ENCODE peak calls at places on chromosomes 4 and X, in six cellular contexts. C, P, A, Q, U and T are unnamed samples. For H3K36me3, the result is how much of the 10 kb centered on the place peaks cover.

GRCh38 chr4:96170198-96170597 is 330.3 kb downstream of the PDHA2 start:
- ATAC-seq in C (no peak), P (no peak), A (no peak), Q (no peak), U (no peak), T (no peak)

GRCh38 chrX:45767021-45767491 is 566.4 kb upstream of the DIPK2B start:
- ATAC-seq in C (no peak), P (no peak), A (no peak), Q (no peak), U (no peak), T (no peak)

GRCh38 chrX:149120459-149120858 is 384.6 kb downstream of the IDS start:
- ATAC-seq in C (no peak), P (no peak), A (no peak), Q (no peak), U (no peak), T (no peak)

GRCh38 chrX:56572975-56573374 is 9.5 kb downstream of the UBQLN2 start:
- ATAC-seq in C (no peak), P (no peak), A (no peak), Q (peak), U (no peak), T (no peak)

GRCh38 chr4:43690121-43690520 is 758.5 kb downstream of the KCTD8 start:
- ATAC-seq in C (no peak), P (no peak), A (no peak), Q (no peak), U (no peak), T (no peak)

GRCh38 chr4:137390707-137391106 is 141.6 kb downstream of the PCDH18 start:
- ATAC-seq in C (no peak), P (no peak), A (no peak), Q (no peak), U (no peak), T (no peak)

GRCh38 chrX:48940404-48940955 is 16.9 kb downstream of the OTUD5 start:
- ATAC-seq in C (no peak), P (no peak), A (no peak), Q (no peak), U (no peak), T (no peak)

GRCh38 chr4:26937136-26937535 is 76.5 kb downstream of the STIM2 start:
- ATAC-seq in C (no peak), P (no peak), A (no peak), Q (no peak), U (no peak), T (no peak)

GRCh38 chrX:122238801-122239200 is 945.3 kb upstream of the GRIA3 start:
- ATAC-seq in C (no peak), P (peak), A (no peak), Q (no peak), U (no peak), T (no peak)

GRCh38 chr4:139767168-139767567 is 101.5 kb downstream of the MGST2 start:
- ATAC-seq in C (no peak), P (no peak), A (no peak), Q (no peak), U (no peak), T (no peak)

GRCh38 chrX:38860106-38861013 is 59.1 kb downstream of the MID1IP1 start:
- ATAC-seq in C (no peak), P (no peak), A (no peak), Q (no peak), U (no peak), T (no peak)

GRCh38 chr4:139368990-139369389 is 66.7 kb upstream of the NDUFC1 start:
- ATAC-seq in C (no peak), P (no peak), A (peak), Q (no peak), U (no peak), T (no peak)

GRCh38 chr4:158051401-158052235 is 121.2 kb downstream of the GASK1B start:
- ATAC-seq in C (peak), P (peak), A (peak), Q (no peak), U (peak), T (peak)

GRCh38 chr4:176300565-176300964 is 19.2 kb upstream of the SPCS3 start:
- ATAC-seq in C (no peak), P (no peak), A (no peak), Q (no peak), U (no peak), T (no peak)

GRCh38 chr4:186698028-186698427 is 25.6 kb downstream of the FAT1 start:
- ATAC-seq in C (no peak), P (no peak), A (no peak), Q (no peak), U (no peak), T (no peak)

GRCh38 chr4:154332681-154333421 is 158.7 kb downstream of the DCHS2 start:
- ATAC-seq in C (peak), P (no peak), A (peak), Q (peak), U (no peak), T (peak)
- H3K4me3 ChIP-seq in C (peak), P (no peak), A (no peak), Q (peak), U (no peak), T (peak)

DNA sequence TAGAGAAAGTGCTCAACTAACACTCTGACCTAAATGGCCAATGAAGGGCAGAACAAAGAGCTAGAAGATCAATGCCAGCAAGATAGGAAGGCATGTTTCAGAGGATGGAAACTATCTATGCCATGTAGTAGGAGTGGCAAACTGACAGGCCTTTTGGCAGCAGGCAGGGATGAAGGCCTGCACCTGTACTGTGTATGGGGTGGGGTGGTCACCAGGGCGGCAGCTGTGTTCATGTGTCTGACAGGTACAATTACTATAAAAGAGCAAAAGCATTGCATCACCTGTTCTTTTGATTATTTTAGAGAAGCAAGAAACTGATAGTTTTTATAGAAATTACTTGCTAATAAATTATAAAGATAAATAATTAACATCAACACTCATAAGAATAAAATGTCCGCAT is 239.1 kb downstream of the CAMK2D start:
- ATAC-seq in C (no peak), P (no peak), A (no peak), Q (no peak), U (no peak), T (no peak)
- H3K36me3 ChIP-seq in C (under half), P (under half), A (under half), Q (under half), U (under half), T (under half)

DNA sequence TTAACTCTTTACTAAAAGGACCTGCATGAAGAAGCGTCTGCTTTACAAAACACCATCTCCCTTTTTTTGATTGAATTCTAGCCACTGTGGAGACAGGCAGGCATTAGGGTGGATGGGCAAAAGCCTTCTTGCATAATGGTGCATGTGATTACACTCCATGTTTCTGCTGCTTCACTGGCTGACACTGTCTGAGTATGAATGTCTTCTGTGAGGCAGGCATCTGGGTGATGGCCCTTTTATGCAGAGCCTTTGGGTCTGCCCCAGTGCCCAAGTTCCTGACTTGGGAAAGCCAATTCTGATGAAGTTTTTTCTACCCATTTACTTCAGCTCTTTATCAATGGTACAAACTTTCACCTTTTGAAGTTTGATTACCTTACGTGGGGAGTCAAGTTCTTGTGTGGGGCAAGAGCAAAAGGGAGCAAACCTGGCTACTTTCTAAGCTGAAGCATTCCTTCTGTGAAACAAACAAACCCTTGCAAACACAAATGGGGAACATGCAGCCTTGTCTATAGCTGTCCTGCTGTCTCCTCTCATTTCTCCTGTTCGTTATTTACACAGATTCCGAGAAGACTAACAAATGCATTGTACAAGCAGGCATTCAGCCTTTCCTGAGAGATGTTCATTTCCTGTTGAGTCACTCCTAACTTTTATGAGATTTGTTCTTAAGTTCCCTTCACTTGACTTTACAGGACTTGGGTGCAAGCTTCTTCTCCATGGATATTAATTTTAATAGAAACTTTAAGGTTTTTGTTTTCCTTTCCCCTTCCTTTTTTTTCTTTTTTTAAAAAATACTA is 301.9 kb downstream of the TLL1 start:
- ATAC-seq in C (no peak), P (peak), A (no peak), Q (no peak), U (no peak), T (no peak)
- H3K4me3 ChIP-seq in C (no peak), P (no peak), A (no peak), Q (no peak), U (no peak), T (no peak)

GRCh38 chr4:3112979-3113469 is 38.5 kb downstream of the HTT start:
- ATAC-seq in C (no peak), P (no peak), A (peak), Q (no peak), U (peak), T (no peak)
- H3K36me3 ChIP-seq in C (under half), P (half or more), A (under half), Q (half or more), U (under half), T (under half)

GRCh38 chr4:15653430-15653829 is 1.7 kb downstream of the FBXL5 start:
- ATAC-seq in C (no peak), P (peak), A (no peak), Q (no peak), U (no peak), T (no peak)
- H3K4me3 ChIP-seq in C (peak), P (peak), A (no peak), Q (peak), U (no peak), T (peak)

GRCh38 chr4:2745516-2745915 is 10.6 kb downstream of the TNIP2 start:
- ATAC-seq in C (no peak), P (no peak), A (no peak), Q (no peak), U (no peak), T (no peak)
- H3K36me3 ChIP-seq in C (under half), P (under half), A (under half), Q (half or more), U (half or more), T (under half)

DNA sequence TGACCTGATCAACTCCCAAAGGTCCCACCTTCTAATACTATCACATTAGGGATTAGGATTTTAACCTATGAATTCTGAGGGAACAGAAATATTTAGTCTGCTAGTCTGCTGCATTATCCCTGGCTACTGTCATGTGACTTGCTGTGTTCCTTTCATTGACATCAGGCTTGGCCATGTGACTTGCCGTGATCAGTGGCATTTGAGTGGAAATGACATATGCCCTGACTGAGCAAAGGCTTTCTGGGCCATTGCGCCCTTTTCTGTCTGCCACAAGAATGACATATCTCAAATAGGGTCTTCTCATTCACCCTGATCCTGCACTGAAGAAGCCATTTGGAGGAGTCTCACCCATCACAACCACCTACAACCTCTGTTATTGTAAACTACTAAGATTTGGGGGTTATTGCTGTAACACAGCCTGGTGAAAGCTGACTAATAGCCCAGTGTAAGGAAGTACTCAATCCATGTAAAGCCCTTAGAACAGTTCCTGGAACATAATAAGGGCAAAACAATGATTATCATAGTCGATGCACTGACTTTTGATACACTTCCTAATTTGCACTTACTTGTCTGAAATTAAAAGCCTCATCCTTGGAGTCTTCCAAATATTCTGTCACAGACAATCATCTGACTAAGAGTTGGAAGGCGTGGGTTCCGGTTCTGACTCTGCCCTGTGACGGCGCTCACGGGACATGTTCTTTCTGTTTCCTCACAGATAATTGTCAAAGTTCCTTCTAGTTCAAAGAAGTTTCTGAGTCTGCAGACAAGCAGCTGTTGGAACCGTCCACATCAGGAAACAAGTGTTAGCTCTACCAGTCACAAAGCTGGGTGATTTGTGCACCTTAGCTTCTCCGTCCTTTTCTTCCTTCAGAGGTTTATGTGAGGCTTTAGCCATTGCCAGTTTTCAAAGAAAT is 33.2 kb upstream of the RASGEF1B start:
- ATAC-seq in C (peak), P (no peak), A (peak), Q (peak), U (peak), T (peak)
- H3K4me3 ChIP-seq in C (no peak), P (no peak), A (no peak), Q (peak), U (no peak), T (no peak)

GRCh38 chrX:1420371-1420770 is 28.5 kb upstream of the SLC25A6 start:
- ATAC-seq in C (no peak), P (peak), A (no peak), Q (no peak), U (no peak), T (no peak)

GRCh38 chrX:1423215-1423614 is 29.5 kb downstream of the ASMTL start:
- ATAC-seq in C (no peak), P (peak), A (no peak), Q (no peak), U (no peak), T (no peak)

GRCh38 chrX:1421433-1422134 is 29.7 kb upstream of the SLC25A6 start:
- ATAC-seq in C (no peak), P (no peak), A (no peak), Q (no peak), U (no peak), T (no peak)

GRCh38 chrX:1419545-1420355 is 27.8 kb upstream of the SLC25A6 start:
- ATAC-seq in C (no peak), P (no peak), A (no peak), Q (no peak), U (no peak), T (no peak)

GRCh38 chrX:1422135-1422465 is 30.2 kb upstream of the SLC25A6 start:
- ATAC-seq in C (no peak), P (no peak), A (no peak), Q (no peak), U (no peak), T (no peak)
- H3K36me3 ChIP-seq in C (under half), P (under half), A (under half), Q (under half), U (under half), T (under half)

DNA sequence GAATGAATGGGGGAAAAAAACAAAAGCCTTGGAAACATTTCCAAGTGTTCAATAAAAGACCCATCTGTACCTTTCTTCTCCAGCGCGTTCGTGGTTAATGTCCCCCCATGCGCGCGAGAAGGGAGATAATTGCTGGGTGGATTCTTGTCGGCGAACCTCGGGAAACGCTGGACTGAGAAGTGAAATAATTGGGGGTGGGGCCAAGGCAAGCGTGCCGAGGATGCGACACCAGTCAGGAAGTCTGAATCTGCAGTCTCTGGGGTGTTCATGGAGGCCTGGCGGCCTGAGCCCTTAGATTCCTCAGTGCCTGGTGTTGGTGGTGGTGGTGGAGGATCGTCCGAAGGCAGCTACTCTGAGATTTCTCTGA is 5.3 kb upstream of the ARX start:
- ATAC-seq in C (no peak), P (no peak), A (no peak), Q (no peak), U (no peak), T (peak)
- H3K4me3 ChIP-seq in C (no peak), P (no peak), A (no peak), Q (peak), U (no peak), T (no peak)

DNA sequence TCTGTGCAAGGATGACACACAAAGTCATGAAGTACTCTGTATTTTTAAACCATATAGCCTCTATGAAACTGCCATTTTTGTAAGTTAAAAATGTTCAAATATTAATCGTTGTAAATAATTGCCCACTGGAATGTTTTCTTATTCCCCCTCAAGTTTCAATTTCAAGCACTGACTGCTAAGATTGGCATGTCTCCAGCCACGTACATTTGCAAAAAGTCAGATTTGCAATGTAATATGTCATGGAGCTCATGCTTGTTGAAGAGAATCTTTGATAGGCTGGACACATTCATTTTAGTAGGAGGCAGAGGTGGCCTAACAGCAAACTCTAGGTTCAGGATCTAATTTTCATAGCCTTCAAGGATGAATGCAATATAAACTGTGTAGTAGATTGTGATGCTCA is 124.6 kb downstream of the CBR4 start:
- ATAC-seq in C (no peak), P (no peak), A (no peak), Q (no peak), U (no peak), T (no peak)
- H3K36me3 ChIP-seq in C (under half), P (half or more), A (under half), Q (under half), U (under half), T (under half)